ENCODE peak calls at places on chromosomes 7 and 10, in ten cellular contexts. E is spleen, T is Panc1, O is brain microvascular endothelial cell, A is endodermal cell, I is IMR-90, N is cardiac muscle cell, D is gastrocnemius medialis, B is GM23338, Z is transverse colon. C is an unnamed sample. For H3K36me3, the result is how much of the 10 kb centered on the place peaks cover.

GRCh38 chr7:65722361-65722792 is 150.5 kb upstream of the VKORC1L1 start:
- DNase-seq in E (peak), T (peak), O (no peak), A (peak), I (peak), N (peak), D (peak), B (peak), Z (peak), C (peak)

GRCh38 chr10:118980135-118980865 is 49.2 kb upstream of the NANOS1 start:
- DNase-seq in E (no peak), T (no peak), O (no peak), A (peak), I (no peak), N (no peak), D (no peak), B (no peak), Z (no peak), C (no peak)

GRCh38 chr10:130696870-130697269 is 560.7 kb downstream of the GLRX3 start:
- DNase-seq in E (no peak), T (no peak), O (no peak), A (no peak), I (no peak), N (no peak), D (no peak), B (no peak), Z (no peak), C (no peak)

GRCh38 chr7:151757274-151757673 is 119.6 kb downstream of the PRKAG2 start:
- DNase-seq in E (no peak), T (no peak), O (peak), A (no peak), I (peak), N (no peak), D (no peak), B (no peak), Z (no peak), C (no peak)

GRCh38 chr7:977326-978048 is 2.1 kb upstream of the COX19 start:
- DNase-seq in E (peak), T (no peak), O (no peak), A (no peak), I (peak), N (peak), D (no peak), B (no peak), Z (peak), C (no peak)

GRCh38 chr7:5584091-5584490 is 160.5 kb upstream of the TNRC18 start:
- DNase-seq in E (no peak), T (no peak), O (no peak), A (no peak), I (no peak), N (peak), D (no peak), B (no peak), Z (no peak), C (no peak)

GRCh38 chr10:80500572-80501380 is 36.9 kb upstream of the SH2D4B start:
- DNase-seq in E (peak), T (no peak), O (peak), A (no peak), I (no peak), N (peak), D (peak), B (peak), Z (no peak), C (no peak)

GRCh38 chr10:70440296-70441160 is 953 bp downstream of the NODAL start:
- DNase-seq in E (no peak), T (no peak), O (no peak), A (peak), I (no peak), N (no peak), D (no peak), B (peak), Z (no peak), C (no peak)

GRCh38 chr10:110483633-110484032 is 14.1 kb upstream of the DUSP5 start:
- DNase-seq in E (no peak), T (no peak), O (no peak), A (peak), I (no peak), N (no peak), D (no peak), B (no peak), Z (no peak), C (no peak)

GRCh38 chr10:122323941-122324675 is 50.4 kb upstream of the PLEKHA1 start:
- DNase-seq in E (no peak), T (no peak), O (no peak), A (no peak), I (no peak), N (peak), D (peak), B (no peak), Z (no peak), C (no peak)

GRCh38 chr7:1360521-1360971 is 98.7 kb downstream of the MICALL2 start:
- DNase-seq in E (peak), T (no peak), O (no peak), A (no peak), I (no peak), N (no peak), D (no peak), B (no peak), Z (no peak), C (no peak)

GRCh38 chr7:106094780-106095179 is 17.3 kb downstream of the SYPL1 start:
- DNase-seq in E (no peak), T (no peak), O (no peak), A (no peak), I (no peak), N (no peak), D (no peak), B (no peak), Z (no peak), C (no peak)

GRCh38 chr7:20330797-20331230 is at the start of gene ITGB8:
- DNase-seq in E (peak), T (no peak), O (no peak), A (peak), I (no peak), N (no peak), D (no peak), B (no peak), Z (no peak), C (peak)

GRCh38 chr10:117004627-117005453 is at the start of gene SHTN1:
- DNase-seq in E (peak), T (peak), O (peak), A (peak), I (peak), N (peak), D (peak), B (peak), Z (peak), C (peak)

GRCh38 chr10:7792541-7792940 is 4.6 kb downstream of the ATP5F1C start:
- DNase-seq in E (no peak), T (no peak), O (no peak), A (no peak), I (no peak), N (peak), D (no peak), B (no peak), Z (no peak), C (no peak)

GRCh38 chr7:151468214-151469023 is 28.5 kb upstream of the CRYGN start:
- DNase-seq in E (no peak), T (no peak), O (no peak), A (no peak), I (no peak), N (no peak), D (no peak), B (no peak), Z (no peak), C (no peak)

GRCh38 chr7:15686209-15686956 is at the start of gene MEOX2:
- DNase-seq in E (no peak), T (no peak), O (peak), A (peak), I (peak), N (peak), D (peak), B (peak), Z (peak), C (peak)

GRCh38 chr7:92717982-92718716 is 118.2 kb downstream of the CDK6 start:
- DNase-seq in E (peak), T (no peak), O (peak), A (no peak), I (peak), N (peak), D (peak), B (no peak), Z (peak), C (no peak)

GRCh38 chr7:36287371-36288241 is 102.1 kb upstream of the ANLN start:
- DNase-seq in E (peak), T (peak), O (no peak), A (peak), I (no peak), N (no peak), D (peak), B (no peak), Z (no peak), C (no peak)

GRCh38 chr10:97362310-97363033 is 27.9 kb upstream of the FRAT2 start:
- DNase-seq in E (peak), T (no peak), O (no peak), A (no peak), I (no peak), N (no peak), D (no peak), B (no peak), Z (no peak), C (no peak)

GRCh38 chr10:80462986-80463741 is 9.1 kb downstream of the TSPAN14 start:
- DNase-seq in E (no peak), T (no peak), O (no peak), A (no peak), I (peak), N (no peak), D (no peak), B (no peak), Z (no peak), C (no peak)

GRCh38 chr7:141012044-141012685 is 2.6 kb downstream of the MRPS33 start:
- DNase-seq in E (peak), T (peak), O (peak), A (peak), I (peak), N (peak), D (peak), B (peak), Z (peak), C (peak)

GRCh38 chr10:109411897-109412296 is 511.4 kb downstream of the XPNPEP1 start:
- DNase-seq in E (no peak), T (no peak), O (no peak), A (no peak), I (no peak), N (no peak), D (no peak), B (no peak), Z (no peak), C (no peak)

GRCh38 chr7:8724080-8724718 is 290.8 kb downstream of the NXPH1 start:
- DNase-seq in E (no peak), T (peak), O (peak), A (peak), I (no peak), N (no peak), D (no peak), B (peak), Z (peak), C (peak)

GRCh38 chr10:20144268-20144667 is 328.0 kb downstream of the PLXDC2 start:
- DNase-seq in E (no peak), T (no peak), O (no peak), A (no peak), I (no peak), N (no peak), D (no peak), B (no peak), Z (no peak), C (no peak)

DNA sequence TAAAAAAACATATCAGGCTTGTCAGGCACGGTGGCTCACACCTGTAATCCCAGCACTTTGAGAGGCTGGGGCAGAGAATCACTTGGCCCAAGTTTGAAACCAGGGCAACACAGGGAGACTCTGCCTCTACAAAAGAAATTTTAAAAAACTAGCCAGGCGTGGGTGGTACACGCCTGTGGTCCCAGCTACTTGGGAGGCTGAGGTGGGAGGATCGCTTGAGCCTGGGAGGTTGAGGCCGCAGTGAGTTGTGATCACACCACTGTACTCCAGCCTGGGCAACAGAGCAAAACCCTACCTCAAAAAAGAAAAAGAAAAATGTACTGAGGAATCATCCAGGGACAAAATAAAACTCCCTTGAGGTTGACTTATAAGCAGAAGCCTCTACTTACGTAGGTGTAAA is 149.9 kb upstream of the KLF14 start:
- DNase-seq in E (no peak), T (no peak), O (no peak), A (no peak), I (no peak), N (no peak), D (no peak), B (no peak), Z (no peak), C (no peak)
- H3K36me3 ChIP-seq in E (under half), T (under half), O (half or more), A (under half), I (half or more), N (under half), D (under half), B (under half), Z (under half), C (under half)

GRCh38 chr7:114312649-114313048 is 102.0 kb upstream of the FOXP2 start:
- DNase-seq in E (no peak), T (no peak), O (no peak), A (no peak), I (no peak), N (no peak), D (no peak), B (no peak), Z (no peak), C (no peak)

GRCh38 chr7:114309729-114310128 is 104.9 kb upstream of the FOXP2 start:
- DNase-seq in E (no peak), T (no peak), O (no peak), A (no peak), I (no peak), N (no peak), D (no peak), B (no peak), Z (no peak), C (no peak)

GRCh38 chr7:114310344-114311118 is 104.1 kb upstream of the FOXP2 start:
- DNase-seq in E (no peak), T (no peak), O (no peak), A (no peak), I (no peak), N (no peak), D (no peak), B (no peak), Z (no peak), C (no peak)
- TF ChIP-seq CTCF in E (no peak), T (peak), O (no peak), A (peak), I (no peak), N (no peak), D (no peak), B (no peak), Z (no peak), C (no peak)

GRCh38 chr7:139081584-139081983 is 27.9 kb downstream of the ZC3HAV1 start:
- DNase-seq in E (no peak), T (no peak), O (no peak), A (no peak), I (no peak), N (no peak), D (no peak), B (no peak), Z (no peak), C (no peak)
- H3K36me3 ChIP-seq in E (under half), T (under half), O (under half), A (half or more), I (under half), N (under half), D (under half), B (under half), Z (under half), C (half or more)

DNA sequence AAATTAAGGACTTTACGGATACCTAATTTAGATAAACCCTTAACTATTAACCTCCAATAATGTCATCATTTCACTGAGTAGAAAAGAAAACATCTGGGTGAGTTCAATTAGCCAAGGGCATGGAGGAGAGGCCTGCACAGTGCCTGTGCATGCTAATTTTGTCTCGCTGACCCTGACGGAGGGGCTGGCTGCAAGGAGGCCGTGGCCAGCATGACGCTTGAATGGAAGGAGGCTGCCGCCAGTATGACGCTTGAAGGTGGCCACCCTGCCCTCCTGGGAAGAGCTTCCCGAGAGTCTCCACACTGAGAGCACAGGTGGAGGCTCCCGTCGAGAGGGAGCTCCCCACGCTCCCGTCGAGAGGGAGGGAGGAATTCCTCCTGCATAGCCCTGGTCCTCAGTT is 287.5 kb downstream of the ADARB2 start:
- DNase-seq in E (no peak), T (no peak), O (no peak), A (no peak), I (no peak), N (no peak), D (no peak), B (no peak), Z (no peak), C (no peak)
- TF ChIP-seq CTCF in E (no peak), T (no peak), O (no peak), A (no peak), I (no peak), N (no peak), D (no peak), B (no peak), Z (no peak), C (no peak)

DNA sequence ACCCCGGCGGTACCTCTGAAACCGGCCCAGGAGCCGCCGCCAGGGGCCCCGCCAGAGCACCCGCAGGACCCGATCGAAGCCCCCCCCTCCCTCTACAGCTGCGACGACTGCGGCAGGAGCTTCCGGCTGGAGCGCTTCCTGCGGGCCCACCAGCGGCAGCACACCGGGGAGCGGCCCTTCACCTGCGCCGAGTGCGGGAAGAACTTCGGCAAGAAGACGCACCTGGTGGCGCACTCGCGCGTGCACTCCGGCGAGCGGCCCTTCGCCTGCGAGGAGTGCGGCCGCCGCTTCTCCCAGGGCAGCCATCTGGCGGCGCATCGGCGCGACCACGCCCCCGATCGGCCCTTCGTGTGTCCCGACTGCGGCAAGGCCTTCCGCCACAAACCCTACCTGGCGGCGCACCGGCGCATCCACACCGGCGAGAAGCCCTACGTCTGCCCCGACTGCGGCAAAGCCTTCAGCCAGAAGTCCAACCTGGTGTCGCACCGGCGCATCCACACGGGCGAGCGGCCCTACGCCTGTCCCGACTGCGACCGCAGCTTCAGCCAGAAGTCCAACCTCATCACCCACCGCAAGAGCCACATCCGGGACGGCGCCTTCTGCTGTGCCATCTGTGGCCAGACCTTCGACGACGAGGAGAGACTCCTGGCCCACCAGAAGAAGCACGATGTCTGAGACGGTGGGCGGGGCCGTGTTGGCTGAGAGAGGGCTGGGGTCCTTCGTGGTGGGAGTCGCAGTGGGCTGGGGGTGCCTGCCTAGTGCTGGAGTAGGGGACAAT is 3.8 kb downstream of the REPIN1 start:
- DNase-seq in E (no peak), T (no peak), O (no peak), A (peak), I (no peak), N (no peak), D (no peak), B (no peak), Z (peak), C (no peak)
- H3K36me3 ChIP-seq in E (under half), T (under half), O (under half), A (under half), I (under half), N (under half), D (under half), B (under half), Z (under half), C (half or more)

DNA sequence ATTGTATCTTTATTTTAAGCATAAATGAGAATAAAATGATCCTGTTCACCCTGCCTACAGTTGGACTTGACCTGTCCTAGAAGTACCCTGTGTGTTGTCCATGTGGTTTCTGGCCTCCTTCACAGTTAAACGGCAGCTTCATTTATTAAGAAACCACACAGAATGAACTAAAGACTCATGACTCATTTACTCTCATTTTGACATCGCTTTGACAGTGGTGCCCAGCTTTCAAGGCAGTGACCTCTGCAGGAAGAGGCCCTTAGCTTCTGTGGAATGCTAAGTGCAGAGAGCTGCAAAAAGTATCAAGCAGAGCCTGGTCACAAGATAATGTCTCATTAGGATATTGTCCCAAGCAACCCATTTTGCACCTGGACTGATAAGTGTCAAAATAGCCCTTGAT is 93.4 kb downstream of the AVL9 start:
- DNase-seq in E (no peak), T (no peak), O (peak), A (no peak), I (peak), N (peak), D (no peak), B (no peak), Z (no peak), C (no peak)
- TF ChIP-seq CTCF in E (no peak), T (no peak), O (peak), A (no peak), I (no peak), N (peak), D (no peak), B (no peak), Z (no peak), C (no peak)

C was measured in WERI-Rb-1.